ENCODE peak calls at places on chromosomes 2 and 18, in eight cellular contexts. E, B, Q, F, D, G, R and T are unnamed samples.

GRCh38 chr2:158459161-158460003 is 2.6 kb downstream of the PKP4 start:
- DNase-seq in Q (no peak), D (no peak), F (no peak), R (no peak), B (no peak), E (no peak), G (peak), T (no peak)

GRCh38 chr2:85926931-85927527 is 38.2 kb upstream of the ST3GAL5 start:
- DNase-seq in B (no peak), D (no peak), Q (no peak), R (no peak), E (peak), G (no peak), F (no peak), T (peak)

GRCh38 chr2:138814123-138814883 is 34.1 kb upstream of the NXPH2 start:
- DNase-seq in E (no peak), R (no peak), D (no peak), B (no peak), F (peak), Q (no peak), G (no peak), T (no peak)

GRCh38 chr2:1818404-1818803 is 74.1 kb upstream of the PXDN start:
- DNase-seq in R (no peak), B (no peak), D (no peak), E (peak), F (no peak), Q (no peak), G (no peak), T (no peak)

GRCh38 chr18:43442571-43442970 is 165.3 kb upstream of the SYT4 start:
- DNase-seq in R (no peak), B (no peak), G (no peak), F (no peak), D (no peak), Q (no peak), E (no peak), T (no peak)

GRCh38 chr18:79687806-79688205 is 8.2 kb downstream of the CTDP1 start:
- DNase-seq in D (no peak), B (no peak), Q (no peak), G (peak), E (peak), R (no peak), F (no peak), T (peak)

GRCh38 chr2:23622966-23623665 is 238.1 kb downstream of the KLHL29 start:
- DNase-seq in E (peak), Q (peak), F (no peak), B (no peak), D (no peak), G (no peak), R (no peak), T (no peak)

GRCh38 chr2:46460991-46461715 is 18.2 kb upstream of the TMEM247 start:
- DNase-seq in G (peak), Q (no peak), F (peak), B (peak), E (peak), D (peak), R (peak), T (peak)

GRCh38 chr2:178530625-178531142 is 50.4 kb downstream of the PLEKHA3 start:
- DNase-seq in R (peak), F (no peak), D (no peak), E (no peak), B (peak), Q (no peak), G (no peak), T (no peak)

GRCh38 chr2:95320344-95320712 is 23.2 kb downstream of the KCNIP3 start:
- DNase-seq in G (no peak), R (no peak), D (no peak), Q (no peak), B (no peak), E (no peak), F (no peak), T (no peak)

GRCh38 chr18:48963555-48964480 is 13.1 kb upstream of the SMAD7 start:
- DNase-seq in Q (no peak), R (no peak), E (no peak), G (no peak), B (no peak), D (no peak), F (no peak), T (no peak)

GRCh38 chr2:165902929-165903328 is 50.6 kb downstream of the TTC21B start:
- DNase-seq in D (no peak), B (peak), G (peak), R (no peak), Q (no peak), F (peak), E (peak), T (peak)

GRCh38 chr18:12394428-12394827 is 13.3 kb upstream of the PRELID3A start:
- DNase-seq in E (no peak), G (no peak), Q (no peak), D (no peak), F (peak), B (no peak), R (no peak), T (no peak)

GRCh38 chr2:240662681-240663080 is 20.0 kb downstream of the AQP12B start:
- DNase-seq in D (no peak), F (no peak), G (peak), R (no peak), Q (no peak), B (no peak), E (no peak), T (peak)

GRCh38 chr2:10568721-10569432 is 120.8 kb upstream of the ODC1 start:
- DNase-seq in R (no peak), D (no peak), E (no peak), G (no peak), F (no peak), B (no peak), Q (peak), T (no peak)

GRCh38 chr2:152508446-152508845 is 173.5 kb downstream of the FMNL2 start:
- DNase-seq in D (no peak), F (no peak), Q (no peak), G (peak), E (no peak), R (no peak), B (no peak), T (peak)

GRCh38 chr2:169018390-169018789 is 12.7 kb downstream of the ABCB11 start:
- DNase-seq in G (no peak), Q (no peak), R (no peak), E (no peak), B (no peak), D (no peak), F (no peak), T (peak)

GRCh38 chr2:26969089-26969844 is 1.2 kb upstream of the MAPRE3 start:
- DNase-seq in G (peak), Q (no peak), R (no peak), F (no peak), D (no peak), E (no peak), B (no peak), T (no peak)

GRCh38 chr2:230471074-230471473 is 55.1 kb downstream of the SP100 start:
- DNase-seq in R (no peak), Q (no peak), D (no peak), E (no peak), F (no peak), B (no peak), G (no peak), T (no peak)

GRCh38 chr2:27442282-27442980 is at the start of gene KRTCAP3:
- DNase-seq in B (peak), Q (no peak), F (no peak), R (peak), G (no peak), D (peak), E (no peak), T (no peak)

GRCh38 chr2:9217838-9218770 is 11.5 kb downstream of the ASAP2 start:
- DNase-seq in F (no peak), G (no peak), Q (no peak), R (no peak), B (no peak), E (no peak), D (no peak), T (peak)

GRCh38 chr18:8657050-8657820 is 48.0 kb downstream of the RAB12 start:
- DNase-seq in F (no peak), Q (no peak), R (no peak), E (no peak), G (no peak), B (no peak), D (no peak), T (no peak)

GRCh38 chr2:241073166-241074064 is 28.7 kb downstream of the MTERF4 start:
- DNase-seq in B (no peak), E (no peak), G (no peak), F (no peak), Q (no peak), R (peak), D (no peak), T (no peak)

GRCh38 chr2:130799295-130799694 is 37.4 kb upstream of the ARHGEF4 start:
- DNase-seq in R (no peak), Q (peak), G (no peak), E (no peak), F (no peak), B (no peak), D (no peak), T (no peak)

GRCh38 chr2:3870222-3870621 is 166.8 kb downstream of the DCDC2C start:
- DNase-seq in E (no peak), G (no peak), F (no peak), Q (no peak), B (no peak), R (no peak), D (no peak), T (no peak)

GRCh38 chr2:191728710-191729597 is 51.0 kb downstream of the NABP1 start:
- DNase-seq in E (no peak), Q (no peak), B (peak), F (no peak), R (no peak), G (peak), D (no peak), T (no peak)

GRCh38 chr2:155223781-155224406 is 525.4 kb downstream of the KCNJ3 start:
- DNase-seq in F (no peak), D (no peak), Q (no peak), E (peak), G (peak), B (no peak), R (no peak), T (peak)

GRCh38 chr18:74778191-74778847 is 180.6 kb downstream of the ZNF407 start:
- DNase-seq in E (no peak), B (no peak), Q (no peak), G (no peak), D (no peak), R (no peak), F (no peak), T (peak)

GRCh38 chr2:72214429-72215143 is 66.9 kb upstream of the CYP26B1 start:
- DNase-seq in G (peak), D (no peak), B (no peak), E (peak), F (no peak), R (no peak), Q (no peak), T (peak)

GRCh38 chr18:12520442-12520992 is 112.8 kb downstream of the PRELID3A start:
- DNase-seq in F (no peak), Q (no peak), D (no peak), G (no peak), R (no peak), B (no peak), E (peak), T (peak)

GRCh38 chr2:31390324-31390723 is 24.2 kb downstream of the XDH start:
- DNase-seq in Q (no peak), R (no peak), D (no peak), G (no peak), F (no peak), B (no peak), E (no peak), T (peak)

GRCh38 chr2:102438124-102438523 is 15.2 kb downstream of the IL18RAP start:
- DNase-seq in B (no peak), R (no peak), Q (no peak), G (no peak), F (no peak), D (no peak), E (no peak), T (no peak)

GRCh38 chr18:9613550-9614400 is 584 bp downstream of the PPP4R1 start:
- DNase-seq in R (peak), Q (no peak), E (peak), B (peak), F (peak), G (peak), D (peak), T (peak)

GRCh38 chr2:175111200-175111657 is 56.8 kb downstream of the ATF2 start:
- DNase-seq in D (no peak), F (peak), Q (no peak), B (peak), R (no peak), G (peak), E (peak), T (peak)

GRCh38 chr18:48547456-48548403 is 8.9 kb downstream of the CTIF start:
- DNase-seq in E (peak), G (peak), R (no peak), Q (no peak), B (no peak), F (peak), D (peak), T (peak)

GRCh38 chr2:55115795-55116597 is 65.7 kb upstream of the RTN4 start:
- DNase-seq in R (no peak), E (peak), D (no peak), Q (no peak), F (no peak), G (peak), B (no peak), T (peak)

GRCh38 chr2:121694398-121695178 is 42.1 kb downstream of the NIFK start:
- DNase-seq in G (peak), F (no peak), Q (peak), E (peak), D (no peak), R (no peak), B (no peak), T (peak)

GRCh38 chr2:40361478-40361877 is 90.4 kb downstream of the SLC8A1 start:
- DNase-seq in Q (no peak), G (no peak), D (no peak), R (no peak), F (no peak), E (no peak), B (no peak), T (no peak)

GRCh38 chr2:217604527-217605279 is 398.1 kb downstream of the TNS1 start:
- DNase-seq in B (no peak), F (no peak), R (no peak), G (no peak), E (no peak), Q (no peak), D (no peak), T (no peak)